ENCODE peak calls at places on chromosomes 4 and X, in five cellular contexts. G, N, Y, O and E are unnamed samples.
A peak's percentile ranks its signal among the peaks of the same experiment; 100 is the strongest.

GRCh38 chr4:40976343-40976742 is 226.6 kb downstream of the NSUN7 start:
- DNase-seq in G (peak; percentile 59), N (no peak), Y (no peak), O (peak; percentile 64), E (no peak)

GRCh38 chr4:12724520-12724919 is 759.6 kb downstream of the RAB28 start:
- DNase-seq in G (no peak), N (no peak), Y (no peak), O (peak; percentile 11), E (no peak)

GRCh38 chr4:13548059-13548983 is 4.0 kb upstream of the NKX3-2 start:
- DNase-seq in G (no peak), N (no peak), Y (no peak), O (no peak), E (no peak)

GRCh38 chr4:133484287-133484686 is 335.2 kb downstream of the PCDH10 start:
- DNase-seq in G (peak; percentile 50), N (no peak), Y (no peak), O (no peak), E (no peak)

GRCh38 chr4:13907255-13907751 is 279.8 kb upstream of the BOD1L1 start:
- DNase-seq in G (peak; percentile 99), N (no peak), Y (no peak), O (peak; percentile 98), E (peak; percentile 98)

GRCh38 chr4:48268956-48269860 is at the start of gene TEC:
- DNase-seq in G (peak; percentile 21), N (peak; percentile 45), Y (peak; percentile 3), O (peak; percentile 15), E (no peak)

GRCh38 chrX:78673256-78673655 is 14.1 kb upstream of the RTL3 start:
- DNase-seq in G (no peak), N (no peak), Y (no peak), O (peak; percentile 24), E (no peak)

GRCh38 chrX:78375894-78376293 is 48.5 kb upstream of the CYSLTR1 start:
- DNase-seq in G (no peak), N (no peak), Y (no peak), O (peak; percentile 58), E (no peak)

GRCh38 chrX:650274-650673 is 19.7 kb downstream of the SHOX start:
- DNase-seq in G (no peak), N (no peak), Y (no peak), O (no peak), E (no peak)

GRCh38 chr4:31995943-31996901 is 1276.1 kb downstream of the PCDH7 start:
- DNase-seq in G (no peak), N (no peak), Y (no peak), O (no peak), E (no peak)

GRCh38 chrX:97384685-97385084 is 501.0 kb downstream of the RPA4 start:
- DNase-seq in G (no peak), N (no peak), Y (no peak), O (no peak), E (no peak)

GRCh38 chr4:184684491-184685189 is 35.1 kb downstream of the PRIMPOL start:
- DNase-seq in G (peak; percentile 20), N (no peak), Y (no peak), O (peak; percentile 11), E (no peak)

GRCh38 chr4:56739104-56739777 is 58.1 kb upstream of the HOPX start:
- DNase-seq in G (no peak), N (no peak), Y (no peak), O (no peak), E (no peak)

GRCh38 chr4:118351851-118352827 is 664 bp downstream of the PRSS12 start:
- DNase-seq in G (no peak), N (no peak), Y (no peak), O (no peak), E (no peak)

GRCh38 chr4:185708348-185708747 is 103.6 kb downstream of the SORBS2 start:
- DNase-seq in G (peak; percentile 86), N (no peak), Y (no peak), O (peak; percentile 80), E (no peak)

GRCh38 chr4:133594246-133595207 is 445.4 kb downstream of the PCDH10 start:
- DNase-seq in G (peak; percentile 83), N (no peak), Y (no peak), O (peak; percentile 63), E (no peak)

GRCh38 chrX:154603438-154604430 is 15.3 kb downstream of the CTAG1B start:
- DNase-seq in G (peak; percentile 81), N (no peak), Y (no peak), O (peak; percentile 78), E (no peak)

GRCh38 chrX:19183777-19184485 is 61.7 kb upstream of the ADGRG2 start:
- DNase-seq in G (peak; percentile 9), N (peak; percentile 13), Y (no peak), O (no peak), E (no peak)

GRCh38 chr4:95193391-95194224 is 355.2 kb downstream of the UNC5C start:
- DNase-seq in G (no peak), N (no peak), Y (no peak), O (no peak), E (no peak)

GRCh38 chr4:11505225-11505971 is 76.7 kb upstream of the HS3ST1 start:
- DNase-seq in G (peak; percentile 82), N (no peak), Y (no peak), O (peak; percentile 98), E (no peak)

GRCh38 chr4:123443401-123444297 is 47.1 kb downstream of the SPRY1 start:
- DNase-seq in G (peak; percentile 13), N (no peak), Y (no peak), O (peak; percentile 28), E (no peak)

GRCh38 chr4:10074767-10075105 is 41.9 kb downstream of the WDR1 start:
- DNase-seq in G (peak; percentile 67), N (peak; percentile 13), Y (no peak), O (peak; percentile 46), E (no peak)
- TF ChIP-seq CTCF in G (peak; percentile 62), N (peak; percentile 41), Y (peak; percentile 33), O (peak; percentile 56), E (peak; percentile 61)

GRCh38 chr4:127852661-127853060 is 28.0 kb upstream of the PLK4 start:
- DNase-seq in G (no peak), N (no peak), Y (no peak), O (no peak), E (no peak)

GRCh38 chr4:127857641-127858040 is 23.1 kb upstream of the PLK4 start:
- DNase-seq in G (no peak), N (no peak), Y (no peak), O (no peak), E (no peak)

DNA sequence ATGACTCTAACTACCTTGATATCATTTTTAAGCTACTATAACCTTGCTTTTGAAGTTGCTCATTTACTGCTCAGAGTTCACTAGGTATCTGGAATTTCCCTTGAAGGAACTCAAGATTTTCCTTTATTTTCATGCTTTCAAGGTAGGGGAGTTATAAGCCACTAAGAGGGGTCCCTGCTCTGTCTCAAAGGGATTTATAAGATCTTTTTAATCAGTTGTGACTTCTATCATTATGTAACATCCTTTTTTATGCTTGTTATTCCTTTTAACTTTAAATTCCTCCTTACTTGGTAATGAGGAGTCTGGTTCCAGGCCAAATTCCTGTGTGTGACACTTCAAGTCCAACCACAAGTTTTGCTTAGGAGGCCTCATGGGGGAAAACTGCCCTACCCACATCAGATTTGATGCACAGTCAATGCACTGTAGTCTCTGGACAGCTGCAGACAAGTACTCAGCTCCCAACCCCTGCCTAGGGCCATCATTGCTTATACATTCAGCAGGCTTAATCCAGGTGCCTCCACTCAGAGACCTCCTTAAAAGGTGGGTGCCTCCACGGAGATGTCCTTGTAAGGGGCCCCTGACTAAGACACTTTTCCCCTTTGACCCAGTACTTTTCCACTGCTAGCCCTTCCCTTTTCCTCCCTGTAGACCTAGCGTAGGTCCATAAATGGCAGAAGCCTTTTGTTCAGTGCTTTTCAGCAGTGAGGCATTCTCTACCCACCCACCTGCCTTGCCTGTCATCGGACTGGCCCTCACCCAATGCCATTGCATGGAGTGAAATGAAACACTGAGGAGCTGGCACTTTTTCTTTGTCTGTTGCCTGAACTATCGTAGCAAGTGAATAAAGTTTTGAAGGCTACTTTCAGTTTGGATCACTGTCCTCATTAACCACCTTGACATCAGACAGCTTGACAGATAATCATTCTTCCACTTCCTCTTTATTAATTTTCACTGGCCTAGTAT is 23.9 kb upstream of the PLK4 start:
- DNase-seq in G (peak; percentile 96), N (no peak), Y (no peak), O (peak; percentile 83), E (peak; percentile 80)
- H3K4me3 ChIP-seq in G (no peak overlapping the region), N (no peak overlapping the region), Y (no peak overlapping the region), O (no peak overlapping the region), E (no peak overlapping the region)

GRCh38 chr4:132059227-132059626 is 1089.9 kb upstream of the PCDH10 start:
- DNase-seq in G (no peak), N (no peak), Y (no peak), O (peak; percentile 69), E (no peak)
- TF ChIP-seq CTCF in G (no peak), N (no peak), Y (no peak), O (no peak), E (no peak)

DNA sequence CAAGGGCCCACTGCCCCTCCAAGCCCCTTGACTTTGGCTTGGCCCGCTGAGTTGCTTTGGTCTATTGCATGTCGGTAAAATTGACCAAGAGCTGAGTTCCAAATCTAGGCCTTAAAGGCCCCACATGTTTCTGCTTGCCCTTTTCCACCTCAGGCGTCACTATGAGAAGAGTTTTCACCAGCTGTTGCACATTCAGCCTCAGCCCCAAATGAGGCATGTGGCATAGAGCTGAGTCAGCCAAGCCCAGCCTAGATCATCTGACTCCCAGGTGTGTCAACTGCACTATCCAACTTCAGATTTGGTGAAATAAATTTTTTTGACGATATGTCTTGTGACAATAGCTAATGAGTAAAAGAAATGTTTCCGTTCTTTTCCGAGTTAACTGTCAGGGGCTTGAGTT is 424.5 kb upstream of the FAM47C start:
- DNase-seq in G (no peak), N (no peak), Y (no peak), O (peak; percentile 75), E (no peak)
- H3K4me3 ChIP-seq in G (no peak overlapping the region), N (no peak overlapping the region), Y (no peak overlapping the region), O (no peak overlapping the region), E (no peak overlapping the region)

DNA sequence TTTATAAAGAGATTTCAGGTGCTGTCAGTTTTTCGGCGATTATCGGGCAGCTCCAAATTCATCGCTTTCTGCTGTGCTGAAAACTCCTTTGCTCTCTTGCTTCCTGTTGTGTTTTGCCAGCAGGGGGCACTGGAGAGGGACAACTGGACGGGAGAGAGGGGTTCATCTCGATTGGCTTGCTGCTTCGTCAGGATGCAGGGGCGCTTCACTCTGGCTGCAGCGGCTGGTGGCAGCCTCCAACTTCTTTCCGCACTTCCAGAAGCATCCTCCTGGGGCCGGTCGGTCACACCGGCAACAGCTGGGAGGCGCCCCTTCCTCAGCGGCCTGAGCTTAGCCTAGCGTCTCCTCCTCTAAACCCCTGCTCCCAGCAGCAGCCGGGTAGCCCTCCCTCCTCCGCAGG is 29.5 kb downstream of the MSL3 start:
- DNase-seq in G (peak; percentile 38), N (peak; percentile 36), Y (peak; percentile 38), O (peak; percentile 42), E (no peak)
- TF ChIP-seq CTCF in G (peak; percentile 66), N (peak; percentile 61), Y (peak; percentile 46), O (peak; percentile 66), E (peak; percentile 61)

GRCh38 chr4:6272863-6273660 is 3.4 kb downstream of the WFS1 start:
- DNase-seq in G (peak; percentile 90), N (no peak), Y (no peak), O (peak; percentile 62), E (peak; percentile 33)
- H3K4me3 ChIP-seq in G (no peak overlapping the region), N (peak overlapping the region; percentile 10), Y (no peak overlapping the region), O (no peak overlapping the region), E (peak overlapping the region; percentile 15)

GRCh38 chrX:130117166-130117565 is 6.9 kb upstream of the ELF4 start:
- DNase-seq in G (no peak), N (no peak), Y (no peak), O (no peak), E (no peak)
- TF ChIP-seq CTCF in G (no peak), N (no peak), Y (no peak), O (no peak), E (no peak)